ENCODE peak calls at places on chromosomes 5 and 9, in eight cellular contexts. M is GM12878, D is breast epithelium, Q is transverse colon, Y is endothelial cell of umbilical vein, E is spleen, L is K562, K is prostate gland. N is an unnamed sample.

GRCh38 chr9:134378901-134379338 is 52.7 kb downstream of the RXRA start:
- DNase-seq in D (peak; percentile 61), E (no peak), M (no peak), Q (peak; percentile 67), Y (no peak), K (peak; percentile 94), L (no peak), N (peak; percentile 87)

GRCh38 chr9:92097997-92098482 is 17.2 kb downstream of the SPTLC1 start:
- DNase-seq in Y (peak; percentile 91), L (no peak), K (peak; percentile 53), D (peak; percentile 77), M (peak; percentile 70), Q (peak; percentile 93), E (peak; percentile 85), N (peak; percentile 80)

GRCh38 chr9:89731262-89731980 is 126.6 kb downstream of the GADD45G start:
- DNase-seq in D (no peak), L (no peak), E (no peak), Y (no peak), Q (no peak), M (no peak), K (no peak), N (no peak)

GRCh38 chr5:80406980-80407734 is 707 bp upstream of the ZFYVE16 start:
- DNase-seq in E (peak; percentile 79), L (peak; percentile 30), Y (no peak), Q (peak; percentile 41), K (peak; percentile 4), M (no peak), D (no peak), N (peak; percentile 24)

GRCh38 chr9:2729003-2729402 is 11.7 kb downstream of the KCNV2 start:
- DNase-seq in Q (no peak), K (no peak), E (no peak), M (no peak), Y (no peak), L (no peak), D (no peak), N (no peak)

GRCh38 chr5:52269395-52269794 is 518.3 kb upstream of the ITGA1 start:
- DNase-seq in Y (no peak), K (no peak), M (no peak), E (no peak), L (no peak), D (no peak), Q (no peak), N (no peak)

GRCh38 chr9:105693435-105694275 is 686 bp upstream of the TMEM38B start:
- DNase-seq in D (no peak), Q (no peak), M (no peak), K (no peak), Y (no peak), E (no peak), L (peak; percentile 32), N (no peak)

GRCh38 chr9:16030513-16031185 is 477.8 kb downstream of the CCDC171 start:
- DNase-seq in K (no peak), M (peak; percentile 35), D (no peak), Q (no peak), E (no peak), Y (peak; percentile 5), L (no peak), N (peak; percentile 27)

GRCh38 chr5:78979899-78980298 is 5.2 kb downstream of the ARSB start:
- DNase-seq in K (no peak), E (no peak), Q (no peak), L (no peak), Y (no peak), D (no peak), M (no peak), N (no peak)

GRCh38 chr5:61254969-61255555 is 77.0 kb upstream of the ZSWIM6 start:
- DNase-seq in D (no peak), K (no peak), Y (no peak), Q (no peak), L (no peak), M (no peak), E (no peak), N (no peak)

GRCh38 chr5:142684508-142685031 is 1.3 kb downstream of the FGF1 start:
- DNase-seq in Q (no peak), D (no peak), E (no peak), Y (peak; percentile 55), M (no peak), K (no peak), L (no peak), N (no peak)

GRCh38 chr5:176788091-176788490 is 22.3 kb upstream of the UNC5A start:
- DNase-seq in M (no peak), K (no peak), Q (no peak), E (no peak), L (no peak), Y (no peak), D (no peak), N (no peak)

GRCh38 chr9:84317563-84317962 is 23.0 kb downstream of the SLC28A3 start:
- DNase-seq in K (no peak), L (no peak), E (no peak), Q (no peak), Y (no peak), D (no peak), M (no peak), N (no peak)

GRCh38 chr5:142385194-142385593 is 60.4 kb upstream of the SPRY4 start:
- DNase-seq in Y (no peak), D (no peak), Q (no peak), M (no peak), K (no peak), E (no peak), L (no peak), N (no peak)

GRCh38 chr5:74209566-74209965 is 431.0 kb downstream of the ENC1 start:
- DNase-seq in L (no peak), Q (no peak), M (no peak), E (no peak), D (no peak), Y (no peak), K (no peak), N (no peak)

GRCh38 chr9:38419216-38419615 is 5.0 kb downstream of the IGFBPL1 start:
- DNase-seq in D (no peak), Y (no peak), Q (no peak), M (no peak), L (no peak), E (no peak), K (no peak), N (no peak)

GRCh38 chr9:95116820-95117204 is 200.7 kb downstream of the FANCC start:
- DNase-seq in Q (no peak), M (no peak), E (no peak), L (no peak), K (no peak), D (no peak), Y (no peak), N (no peak)
- TF ChIP-seq POLR2AphosphoS5 in Q (peak; percentile 11), M (no peak), E (no peak), L (no peak), K (no peak), D (no peak), Y (no peak), N (no peak)

GRCh38 chr5:139295692-139296091 is 2.2 kb downstream of the MATR3 start:
- DNase-seq in M (no peak), D (no peak), L (peak; percentile 62), E (no peak), Q (no peak), K (no peak), Y (no peak), N (no peak)
- TF ChIP-seq POLR2AphosphoS5 in M (no peak), D (no peak), L (no peak), E (no peak), Q (no peak), K (no peak), Y (no peak), N (no peak)

DNA sequence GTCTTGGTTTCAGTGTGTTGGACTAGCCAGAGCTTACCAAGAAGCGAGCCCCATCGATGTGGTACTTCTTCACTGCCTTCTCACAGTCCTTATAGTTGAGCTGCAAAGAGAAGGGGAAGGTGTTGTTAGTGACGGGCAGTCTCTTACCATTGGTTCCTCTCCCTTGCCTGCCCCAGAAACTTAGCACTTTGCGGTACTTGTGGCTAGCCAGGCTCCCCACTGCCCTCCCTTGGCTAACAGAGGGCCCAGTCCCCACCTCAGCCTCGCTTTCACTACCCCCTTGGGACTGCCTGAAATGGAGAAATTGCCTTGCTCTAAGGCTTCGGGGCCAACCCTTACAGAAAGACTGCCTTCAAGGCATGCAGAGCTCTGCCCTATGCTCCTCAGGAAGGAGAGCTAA is 4.3 kb downstream of the LCP2 start:
- DNase-seq in Q (peak; percentile 69), K (no peak), D (no peak), E (peak; percentile 94), Y (no peak), M (peak; percentile 87), L (no peak), N (no peak)
- TF ChIP-seq POLR2AphosphoS5 in Q (no peak), K (no peak), D (no peak), E (peak; percentile 82), Y (no peak), M (no peak), L (no peak), N (peak; percentile 54)

DNA sequence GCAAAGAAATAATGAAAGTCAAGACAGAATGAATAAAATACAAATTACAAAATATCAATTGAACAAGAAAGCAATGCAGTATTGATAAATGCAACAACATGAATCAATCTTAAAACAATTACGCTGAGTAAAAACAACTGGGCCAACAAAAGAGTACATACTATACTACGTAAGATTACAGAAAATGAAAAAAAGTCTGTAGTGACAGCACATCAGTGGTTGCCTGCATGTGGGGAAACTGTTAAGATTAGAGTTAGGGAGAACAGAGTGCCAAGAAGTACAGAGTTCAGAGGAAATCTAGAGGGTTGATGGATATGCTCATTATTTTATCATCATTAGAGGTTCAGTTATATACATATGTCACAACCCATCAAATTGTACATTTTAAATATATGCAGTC is 706.6 kb upstream of the ACO1 start:
- DNase-seq in Y (no peak), M (no peak), D (no peak), K (no peak), L (no peak), E (no peak), Q (no peak), N (no peak)
- TF ChIP-seq POLR2AphosphoS5 in Y (no peak), M (no peak), D (no peak), K (no peak), L (no peak), E (no peak), Q (no peak), N (no peak)

DNA sequence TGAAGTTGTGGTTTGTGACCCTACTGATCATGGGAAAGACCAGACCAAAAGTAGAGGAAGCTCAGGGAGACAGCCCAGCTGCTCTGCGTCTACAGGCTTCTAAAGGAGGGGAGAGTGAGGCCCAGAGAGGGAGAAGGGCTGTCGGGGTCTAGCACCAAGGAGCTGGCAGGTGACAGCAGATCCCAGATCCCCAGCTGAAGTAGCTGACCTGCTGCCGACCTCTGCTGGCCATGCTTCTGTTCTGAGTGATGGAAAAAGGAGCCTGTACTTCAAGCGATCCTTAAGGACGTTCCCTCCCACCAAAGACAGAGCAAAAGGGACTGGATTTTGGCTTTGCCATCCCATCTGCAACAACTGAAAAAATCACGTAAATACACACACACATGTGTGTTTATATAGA is 22.7 kb upstream of the QSOX2 start:
- DNase-seq in M (no peak), Q (no peak), D (no peak), K (no peak), Y (no peak), E (no peak), L (peak; percentile 50), N (no peak)
- TF ChIP-seq POLR2AphosphoS5 in M (no peak), Q (no peak), D (no peak), K (no peak), Y (no peak), E (no peak), L (no peak), N (no peak)

GRCh38 chr9:78397045-78397843 is 100.3 kb downstream of the PSAT1 start:
- DNase-seq in K (no peak), L (no peak), D (no peak), E (no peak), Y (no peak), M (no peak), Q (no peak), N (no peak)
- TF ChIP-seq POLR2AphosphoS5 in K (no peak), L (no peak), D (no peak), E (no peak), Y (no peak), M (no peak), Q (no peak), N (no peak)

N was measured in upper lobe of left lung.